ENCODE peak calls at places on chromosome 15, in five cellular contexts. Y, G, E, F and O are unnamed samples.

GRCh38 chr15:42707068-42707467 is 29.9 kb downstream of the CDAN1 start:
- DNase-seq in Y (no peak), F (peak; percentile 40), G (peak; percentile 8), E (no peak), O (no peak)

GRCh38 chr15:35657679-35658201 is 111.8 kb upstream of the DPH6 start:
- DNase-seq in Y (no peak), E (no peak), F (peak; percentile 51), G (peak; percentile 66), O (no peak)

GRCh38 chr15:42371125-42371524 is 11.8 kb downstream of the CAPN3 start:
- DNase-seq in E (no peak), F (peak; percentile 53), Y (no peak), G (no peak), O (no peak)

GRCh38 chr15:66078929-66079275 is 174.6 kb downstream of the MEGF11 start:
- DNase-seq in G (no peak), Y (no peak), F (no peak), E (no peak), O (no peak)

GRCh38 chr15:66854012-66854965 is 152.3 kb downstream of the SMAD6 start:
- DNase-seq in Y (no peak), G (no peak), F (no peak), E (no peak), O (peak; percentile 38)

GRCh38 chr15:27328616-27329015 is 357.6 kb downstream of the GABRG3 start:
- DNase-seq in G (no peak), E (no peak), Y (peak; percentile 12), F (no peak), O (peak; percentile 30)

GRCh38 chr15:51382787-51383186 is 41.3 kb downstream of the GLDN start:
- DNase-seq in F (peak; percentile 66), Y (no peak), G (peak; percentile 22), E (peak; percentile 41), O (peak; percentile 51)

GRCh38 chr15:30030350-30030749 is 52.4 kb upstream of the GOLGA8J start:
- DNase-seq in F (peak; percentile 6), Y (no peak), G (no peak), E (no peak), O (no peak)

GRCh38 chr15:82656641-82657266 is 9.6 kb upstream of the CPEB1 start:
- DNase-seq in G (no peak), Y (no peak), F (no peak), E (no peak), O (no peak)

GRCh38 chr15:48566669-48567068 is 78.8 kb downstream of the FBN1 start:
- DNase-seq in E (no peak), G (no peak), Y (no peak), F (peak; percentile 88), O (no peak)

GRCh38 chr15:22931784-22932536 is 48.2 kb downstream of the CYFIP1 start:
- DNase-seq in Y (no peak), F (no peak), G (no peak), E (no peak), O (no peak)

GRCh38 chr15:70279096-70279495 is 181.4 kb upstream of the TLE3 start:
- DNase-seq in G (no peak), F (no peak), E (no peak), Y (no peak), O (no peak)

GRCh38 chr15:35925634-35926380 is 379.8 kb upstream of the DPH6 start:
- DNase-seq in F (peak; percentile 42), G (peak; percentile 49), E (no peak), Y (no peak), O (no peak)

GRCh38 chr15:98967096-98967495 is 40.5 kb downstream of the PGPEP1L start:
- DNase-seq in F (no peak), E (no peak), G (no peak), Y (no peak), O (no peak)

GRCh38 chr15:90872481-90873184 is 4.2 kb downstream of the FURIN start:
- DNase-seq in E (peak; percentile 52), G (peak; percentile 81), Y (no peak), F (peak; percentile 74), O (no peak)